ENCODE peak calls at places on chromosomes 13 and 19, in eight cellular contexts. E, Q, N, D, C, H, G and P are unnamed samples.

GRCh38 chr13:41587490-41587889 is 130.1 kb downstream of the RGCC start:
- DNase-seq in H (no peak), G (no peak), E (no peak), C (no peak), Q (no peak), D (no peak), N (no peak), P (no peak)

GRCh38 chr19:29690842-29691241 is 24.2 kb downstream of the C19orf12 start:
- DNase-seq in E (no peak), D (no peak), C (no peak), Q (no peak), G (peak), N (no peak), H (peak), P (no peak)

GRCh38 chr19:2475018-2475701 is 767 bp upstream of the GADD45B start:
- DNase-seq in H (peak), G (peak), N (peak), C (peak), E (no peak), D (peak), Q (no peak), P (no peak)

GRCh38 chr19:27993619-27994018 is 1219.3 kb downstream of the UQCRFS1 start:
- DNase-seq in G (no peak), C (no peak), H (no peak), N (no peak), D (no peak), Q (no peak), E (no peak), P (no peak)

GRCh38 chr13:34255695-34256094 is 437.7 kb downstream of the RFC3 start:
- DNase-seq in Q (no peak), E (no peak), H (no peak), D (no peak), C (no peak), G (no peak), N (no peak), P (no peak)

GRCh38 chr13:87120476-87120875 is 550.7 kb upstream of the SLITRK5 start:
- DNase-seq in N (no peak), Q (no peak), E (no peak), G (no peak), H (no peak), C (no peak), D (no peak), P (no peak)

GRCh38 chr19:12052057-12052570 is 647 bp downstream of the ZNF878 start:
- DNase-seq in N (no peak), Q (no peak), C (no peak), D (no peak), G (peak), H (no peak), E (no peak), P (no peak)

GRCh38 chr19:36213793-36214387 is 575 bp downstream of the ZNF565 start:
- DNase-seq in G (no peak), H (no peak), C (no peak), Q (no peak), D (no peak), N (no peak), E (no peak), P (no peak)

GRCh38 chr13:99214691-99215090 is 14.0 kb downstream of the UBAC2 start:
- DNase-seq in E (no peak), H (no peak), G (peak), D (no peak), N (no peak), Q (no peak), C (no peak), P (no peak)

GRCh38 chr13:106376411-106377112 is 158.9 kb downstream of the EFNB2 start:
- DNase-seq in Q (no peak), H (no peak), G (peak), E (no peak), D (no peak), N (peak), C (peak), P (no peak)

GRCh38 chr13:81874681-81875661 is 1534.0 kb upstream of the SPRY2 start:
- DNase-seq in D (no peak), N (no peak), G (no peak), C (no peak), E (no peak), Q (no peak), H (no peak), P (no peak)

GRCh38 chr13:50643055-50643454 is 200.4 kb downstream of the DLEU7 start:
- DNase-seq in G (no peak), H (no peak), N (no peak), C (no peak), D (no peak), Q (no peak), E (no peak), P (no peak)

GRCh38 chr19:5718032-5718578 is 1.8 kb downstream of the LONP1 start:
- DNase-seq in E (no peak), G (no peak), N (no peak), C (no peak), Q (no peak), D (no peak), H (no peak), P (no peak)

GRCh38 chr13:21060827-21061076 is 634 bp downstream of the LATS2 start:
- DNase-seq in N (peak), Q (no peak), H (no peak), E (no peak), D (no peak), C (peak), G (peak), P (no peak)

GRCh38 chr13:20814224-20814910 is 40.6 kb upstream of the EEF1AKMT1 start:
- DNase-seq in C (peak), H (no peak), G (peak), Q (no peak), E (peak), N (peak), D (peak), P (no peak)

GRCh38 chr19:52206481-52206880 is 16.6 kb downstream of the PPP2R1A start:
- DNase-seq in C (no peak), N (no peak), Q (no peak), H (no peak), E (no peak), G (no peak), D (no peak), P (no peak)

GRCh38 chr19:33403221-33403972 is 29.9 kb downstream of the CEBPG start:
- DNase-seq in C (peak), E (no peak), H (peak), N (peak), D (peak), G (no peak), Q (peak), P (no peak)

GRCh38 chr19:5246554-5247155 is 94.0 kb downstream of the PTPRS start:
- DNase-seq in G (no peak), H (no peak), C (no peak), Q (no peak), D (no peak), E (no peak), N (no peak), P (no peak)

GRCh38 chr13:72221276-72221962 is 354.4 kb upstream of the DACH1 start:
- DNase-seq in H (peak), N (no peak), D (peak), C (peak), E (no peak), G (peak), Q (no peak), P (no peak)

GRCh38 chr13:27928805-27929753 is 9.3 kb downstream of the PDX1 start:
- DNase-seq in Q (no peak), H (no peak), C (no peak), D (no peak), E (no peak), G (no peak), N (no peak), P (no peak)

GRCh38 chr19:50820549-50821247 is 2.9 kb downstream of the KLK1 start:
- DNase-seq in H (peak), N (no peak), E (no peak), Q (peak), D (no peak), C (no peak), G (no peak), P (peak)

GRCh38 chr19:50818859-50819472 is 4.6 kb downstream of the KLK1 start:
- DNase-seq in E (no peak), H (no peak), G (no peak), Q (no peak), C (no peak), D (no peak), N (no peak), P (no peak)

GRCh38 chr19:50819636-50820035 is 4.0 kb downstream of the KLK1 start:
- DNase-seq in D (no peak), H (no peak), Q (no peak), C (no peak), E (no peak), N (no peak), G (no peak), P (no peak)

GRCh38 chr19:50820086-50820485 is 3.5 kb downstream of the KLK1 start:
- DNase-seq in H (no peak), Q (no peak), D (no peak), C (no peak), N (no peak), E (no peak), G (no peak), P (no peak)

DNA sequence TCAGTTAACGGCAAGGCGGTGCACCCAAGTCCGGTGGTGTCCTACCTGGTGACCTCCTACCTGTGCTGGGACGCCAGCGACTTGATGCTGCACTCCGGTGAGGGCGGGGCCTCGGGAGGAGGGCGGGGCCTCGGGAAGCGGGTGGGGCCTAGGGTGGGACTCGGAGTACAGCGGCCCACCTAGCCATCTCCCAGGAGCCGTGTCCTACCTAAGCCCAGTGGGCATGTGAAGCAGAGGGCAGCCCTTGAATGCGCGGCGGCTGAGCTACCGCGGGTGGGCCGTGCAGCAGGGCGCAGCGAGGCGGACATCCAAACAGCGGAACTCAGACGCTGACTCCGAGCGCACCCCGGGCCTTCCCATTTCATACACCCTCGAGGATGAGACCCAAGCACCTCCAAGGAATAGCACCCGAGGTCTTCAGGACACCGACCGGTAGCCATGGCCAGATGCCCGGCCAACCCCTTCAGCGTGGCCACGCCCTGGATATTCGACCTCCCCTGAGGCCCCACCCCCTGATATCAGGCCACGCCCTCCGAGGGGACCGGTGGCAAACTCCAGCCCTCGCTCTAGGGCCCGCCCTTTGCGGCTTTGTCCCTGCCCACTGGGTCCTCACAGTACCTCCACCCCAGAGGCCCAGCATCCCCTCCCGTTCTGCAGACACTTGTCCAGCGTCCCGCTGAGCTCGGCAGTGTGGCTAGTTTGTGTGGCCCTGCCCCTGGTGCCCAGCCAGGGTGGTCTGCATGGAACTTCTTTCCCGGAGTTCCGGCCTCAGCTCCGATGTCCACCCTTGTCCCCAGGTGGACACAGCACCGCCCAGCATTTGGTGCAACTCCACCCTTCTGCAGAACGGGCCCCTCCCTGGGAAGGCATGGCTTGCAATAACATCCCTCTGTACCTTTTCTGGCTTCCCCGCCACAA is 5.4 kb downstream of the KLK1 start:
- DNase-seq in E (no peak), N (peak), G (peak), H (peak), D (no peak), C (peak), Q (peak), P (peak)
- TF ChIP-seq POLR2A in E (no peak), N (no peak), G (no peak), H (no peak), D (no peak), C (no peak), Q (no peak), P (peak)

DNA sequence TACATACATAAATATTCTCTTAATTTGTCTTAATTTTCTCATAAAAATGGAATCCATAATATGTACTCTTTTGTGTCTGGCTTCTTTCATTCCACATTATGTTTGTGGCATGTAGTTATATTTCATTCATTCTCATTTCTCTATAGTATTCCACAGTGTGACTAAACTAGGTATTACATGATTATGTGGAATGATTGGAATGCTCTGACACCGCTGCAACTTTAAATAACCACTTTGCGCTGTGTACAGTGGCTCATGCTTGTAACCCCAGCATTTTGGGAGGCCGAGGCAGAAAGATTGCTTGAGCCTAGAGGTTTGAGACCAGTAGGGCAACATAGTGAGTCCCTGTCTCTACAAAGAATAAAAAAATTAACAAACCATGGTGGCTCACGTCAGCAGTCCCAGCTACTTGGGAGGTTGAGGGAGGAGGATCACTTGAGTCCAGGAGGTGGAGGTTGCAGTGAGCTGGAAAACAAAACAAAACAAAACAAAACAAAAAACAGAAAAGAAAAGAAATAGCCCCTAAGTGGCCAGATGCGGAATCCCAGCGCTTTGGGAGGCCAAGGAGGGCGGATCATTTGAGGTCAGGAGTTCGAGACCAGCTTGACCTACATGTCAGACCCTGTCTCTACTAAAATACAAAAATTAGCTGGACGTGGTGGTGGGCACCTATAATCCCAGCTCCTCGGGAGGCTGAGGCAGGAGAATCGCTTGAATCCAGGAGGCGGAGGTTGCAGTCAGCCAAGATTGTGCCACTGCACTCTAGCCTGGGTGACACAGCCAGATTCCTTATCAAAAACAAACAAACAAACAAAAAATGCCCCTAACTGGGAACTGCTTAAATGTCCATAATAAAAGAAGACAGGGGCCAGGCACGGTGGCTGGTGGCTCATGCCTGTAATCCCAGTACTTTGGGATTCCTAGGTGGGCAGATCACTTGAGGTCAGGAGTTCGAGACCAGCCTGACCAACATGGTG is 8.0 kb upstream of the SAE1 start:
- DNase-seq in G (no peak), H (no peak), C (no peak), E (no peak), Q (no peak), N (no peak), D (no peak), P (no peak)
- TF ChIP-seq POLR2AphosphoS5 in G (no peak), H (no peak), C (no peak), E (peak), Q (no peak), N (no peak), D (no peak), P (no peak)

DNA sequence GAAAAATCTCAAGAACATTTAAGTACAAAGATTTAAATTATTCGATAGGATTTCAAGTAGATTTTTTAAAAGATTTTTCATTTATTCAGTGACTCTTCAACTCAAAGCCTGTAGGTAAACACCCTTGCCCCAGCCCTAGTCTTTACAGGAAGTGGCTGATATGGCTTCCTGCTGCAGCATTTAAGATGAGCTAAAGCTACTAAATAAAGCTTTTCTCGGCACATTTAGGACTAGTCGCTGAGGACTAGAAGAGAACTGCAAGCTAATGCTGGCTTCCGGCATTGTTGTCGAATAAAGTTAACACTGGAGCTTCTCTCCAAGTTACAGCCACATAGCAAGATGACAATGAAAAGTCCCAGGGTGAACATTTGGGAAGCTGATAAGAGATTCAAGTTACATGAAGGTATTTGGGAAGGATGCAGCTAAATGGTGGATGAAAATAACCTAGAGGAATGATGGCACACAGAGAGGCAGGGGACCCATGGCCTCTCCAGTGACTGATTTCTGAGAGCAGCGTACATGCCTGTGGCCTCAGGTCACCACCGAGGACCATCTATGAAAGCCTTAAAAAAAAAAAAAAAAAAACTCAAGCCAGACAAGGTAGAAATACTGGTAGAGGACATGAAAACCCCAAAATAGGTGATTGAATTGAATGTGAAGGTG is 155.6 kb downstream of the DCT start:
- DNase-seq in H (no peak), Q (no peak), G (no peak), C (no peak), N (no peak), D (no peak), E (no peak), P (no peak)
- TF ChIP-seq POLR2A in H (no peak), Q (no peak), G (no peak), C (no peak), N (no peak), D (no peak), E (no peak), P (no peak)

GRCh38 chr13:91212229-91212628 is 135.3 kb upstream of the MIR17HG start:
- DNase-seq in C (no peak), G (no peak), E (no peak), Q (no peak), H (no peak), D (no peak), N (no peak), P (no peak)

GRCh38 chr13:91220872-91221271 is 126.6 kb upstream of the MIR17HG start:
- DNase-seq in C (no peak), H (no peak), G (no peak), N (no peak), D (no peak), E (no peak), Q (no peak), P (no peak)

GRCh38 chr13:91211548-91211947 is 135.9 kb upstream of the MIR17HG start:
- DNase-seq in C (no peak), E (no peak), N (no peak), Q (no peak), G (peak), D (no peak), H (no peak), P (no peak)

GRCh38 chr13:91216928-91217700 is 130.4 kb upstream of the MIR17HG start:
- DNase-seq in D (no peak), H (no peak), N (no peak), C (no peak), Q (no peak), G (no peak), E (no peak), P (no peak)
- TF ChIP-seq POLR2AphosphoS5 in D (no peak), H (no peak), N (no peak), C (no peak), Q (no peak), G (no peak), E (no peak), P (no peak)

GRCh38 chr19:18286973-18287635 is 5.7 kb upstream of the JUND start:
- DNase-seq in G (no peak), D (no peak), C (no peak), Q (no peak), E (no peak), H (no peak), N (no peak), P (no peak)

GRCh38 chr19:18282788-18283141 is 1.3 kb upstream of the JUND start:
- DNase-seq in D (no peak), C (no peak), N (no peak), Q (no peak), E (no peak), H (no peak), G (no peak), P (no peak)

GRCh38 chr19:18282021-18282787 is 782 bp upstream of the JUND start:
- DNase-seq in N (no peak), G (peak), E (peak), D (peak), Q (no peak), C (peak), H (peak), P (no peak)

GRCh38 chr19:18283338-18283737 is 1.9 kb upstream of the JUND start:
- DNase-seq in H (no peak), D (no peak), Q (no peak), N (no peak), G (no peak), E (no peak), C (no peak), P (no peak)

GRCh38 chr19:18284710-18285430 is 3.4 kb upstream of the JUND start:
- DNase-seq in H (peak), C (peak), N (no peak), D (no peak), E (no peak), G (no peak), Q (no peak), P (no peak)
- TF ChIP-seq POLR2A in H (no peak), C (no peak), N (no peak), D (no peak), E (no peak), G (no peak), Q (no peak), P (no peak)